ENCODE peak calls at places on chromosome 22, in seven cellular contexts. L, B, U, A, Y, M and D are unnamed samples.

GRCh38 chr22:42425337-42425988 is 6.7 kb downstream of the NFAM1 start:
- DNase-seq in L (no peak), B (no peak), U (no peak), A (no peak), Y (no peak), M (no peak), D (no peak)

GRCh38 chr22:50260801-50261614 is 475 bp downstream of the MAPK12 start:
- DNase-seq in L (no peak), B (no peak), U (no peak), A (peak; percentile 74), Y (no peak), M (peak; percentile 68), D (no peak)

GRCh38 chr22:33874206-33874605 is 46.1 kb downstream of the LARGE1 start:
- DNase-seq in L (no peak), B (no peak), U (no peak), A (no peak), Y (no peak), M (no peak), D (no peak)

GRCh38 chr22:26660961-26661578 is 3.7 kb downstream of the MIAT start:
- DNase-seq in L (no peak), B (no peak), U (no peak), A (no peak), Y (no peak), M (no peak), D (no peak)

GRCh38 chr22:42969348-42969975 is 45.5 kb downstream of the PACSIN2 start:
- DNase-seq in L (no peak), B (no peak), U (no peak), A (no peak), Y (no peak), M (no peak), D (no peak)

GRCh38 chr22:25702046-25702445 is 39.9 kb upstream of the MYO18B start:
- DNase-seq in L (no peak), B (no peak), U (no peak), A (no peak), Y (no peak), M (no peak), D (no peak)

GRCh38 chr22:50676661-50677492 is 4.3 kb downstream of the SHANK3 start:
- DNase-seq in L (no peak), B (peak; percentile 32), U (no peak), A (no peak), Y (no peak), M (no peak), D (no peak)

GRCh38 chr22:50737728-50738648 is at the start of gene ACR:
- DNase-seq in L (no peak), B (peak; percentile 19), U (no peak), A (no peak), Y (no peak), M (peak; percentile 21), D (no peak)

GRCh38 chr22:26461188-26461810 is 22.3 kb downstream of the HPS4 start:
- DNase-seq in L (peak; percentile 42), B (no peak), U (no peak), A (peak; percentile 78), Y (peak; percentile 40), M (peak; percentile 58), D (peak; percentile 30)

GRCh38 chr22:25666308-25666707 is 75.7 kb upstream of the MYO18B start:
- DNase-seq in L (peak; percentile 53), B (no peak), U (no peak), A (peak; percentile 44), Y (peak; percentile 58), M (peak; percentile 60), D (peak; percentile 5)

GRCh38 chr22:38246692-38247091 is 26.1 kb downstream of the TMEM184B start:
- DNase-seq in L (peak; percentile 66), B (no peak), U (no peak), A (no peak), Y (no peak), M (no peak), D (peak; percentile 49)

GRCh38 chr22:35991168-35991567 is 37.5 kb downstream of the RBFOX2 start:
- DNase-seq in L (no peak), B (no peak), U (no peak), A (no peak), Y (no peak), M (no peak), D (no peak)

GRCh38 chr22:50319503-50319951 is 7.3 kb downstream of the DENND6B start:
- DNase-seq in L (no peak), B (no peak), U (no peak), A (no peak), Y (no peak), M (no peak), D (no peak)

GRCh38 chr22:38831166-38831945 is 12.5 kb downstream of the NPTXR start:
- DNase-seq in L (no peak), B (peak; percentile 45), U (no peak), A (no peak), Y (no peak), M (peak; percentile 42), D (no peak)

GRCh38 chr22:32517921-32518320 is 43.3 kb downstream of the FBXO7 start:
- DNase-seq in L (no peak), B (no peak), U (no peak), A (no peak), Y (no peak), M (no peak), D (no peak)

GRCh38 chr22:33487041-33487716 is 429.0 kb upstream of the SYN3 start:
- DNase-seq in L (no peak), B (no peak), U (no peak), A (no peak), Y (no peak), M (no peak), D (no peak)

GRCh38 chr22:43000441-43001175 is 14.3 kb downstream of the PACSIN2 start:
- DNase-seq in L (no peak), B (no peak), U (no peak), A (no peak), Y (no peak), M (peak; percentile 38), D (no peak)

GRCh38 chr22:31488988-31489617 is 539 bp downstream of the EIF4ENIF1 start:
- DNase-seq in L (peak; percentile 36), B (peak; percentile 88), U (no peak), A (peak; percentile 66), Y (peak; percentile 29), M (peak; percentile 60), D (no peak)

GRCh38 chr22:35548762-35549106 is 8.1 kb downstream of the RASD2 start:
- DNase-seq in L (no peak), B (no peak), U (no peak), A (no peak), Y (no peak), M (no peak), D (no peak)

GRCh38 chr22:31055322-31056159 is 25.6 kb upstream of the SMTN start:
- DNase-seq in L (peak; percentile 85), B (peak; percentile 92), U (peak; percentile 89), A (peak; percentile 98), Y (peak; percentile 90), M (peak; percentile 92), D (peak; percentile 55)

GRCh38 chr22:39997939-39998726 is 3.4 kb downstream of the FAM83F start:
- DNase-seq in L (peak; percentile 35), B (no peak), U (peak; percentile 85), A (peak; percentile 68), Y (no peak), M (no peak), D (no peak)

GRCh38 chr22:21961127-21961867 is 8.6 kb upstream of the PPM1F start:
- DNase-seq in L (no peak), B (no peak), U (no peak), A (no peak), Y (no peak), M (no peak), D (no peak)

GRCh38 chr22:40408718-40409612 is 38.6 kb downstream of the SGSM3 start:
- DNase-seq in L (no peak), B (no peak), U (peak; percentile 28), A (no peak), Y (no peak), M (peak; percentile 14), D (no peak)

GRCh38 chr22:35218079-35218478 is 39.2 kb upstream of the HMGXB4 start:
- DNase-seq in L (no peak), B (no peak), U (no peak), A (no peak), Y (no peak), M (no peak), D (no peak)

DNA sequence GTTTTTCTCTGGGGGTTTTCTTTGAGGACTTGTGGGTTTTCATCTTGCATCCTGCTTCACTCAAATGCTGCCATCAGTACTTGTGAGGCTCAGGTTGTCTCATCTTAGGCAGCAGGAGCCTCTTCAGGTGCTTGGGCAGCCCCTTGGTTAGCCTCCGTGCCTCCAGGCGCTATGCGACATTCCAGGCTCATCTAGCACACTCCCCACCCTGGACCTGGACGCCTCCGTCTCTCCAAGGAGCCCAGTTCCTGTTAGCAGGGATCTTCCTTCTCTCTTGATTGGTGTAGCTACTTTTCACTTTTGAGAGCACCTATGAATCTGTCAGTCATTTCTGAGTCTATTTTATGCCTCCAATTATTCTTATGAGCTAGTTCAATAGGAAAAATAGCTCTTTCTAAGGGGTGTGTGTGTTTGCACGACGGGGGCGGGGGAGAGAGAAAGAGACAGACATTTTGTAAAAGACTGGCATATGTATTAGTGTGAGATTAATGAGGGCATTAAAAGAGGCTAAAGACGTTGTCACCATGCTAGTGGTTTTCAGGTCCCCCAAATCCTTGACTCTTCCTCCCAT is 7.8 kb downstream of the TUBA8 start:
- DNase-seq in L (no peak), B (no peak), U (no peak), A (no peak), Y (no peak), M (no peak), D (no peak)
- H3K4me1 ChIP-seq in L (peaks cover 80% of the 10 kb centered on the region), B (no peaks in the 10 kb centered on the region), U (no peaks in the 10 kb centered on the region), A (no peaks in the 10 kb centered on the region), Y (peaks cover 2% of the 10 kb centered on the region), M (no peaks in the 10 kb centered on the region), D (peaks cover 79% of the 10 kb centered on the region)

GRCh38 chr22:17234144-17234623 is 14.9 kb upstream of the ADA2 start:
- DNase-seq in L (no peak), B (no peak), U (no peak), A (no peak), Y (no peak), M (peak; percentile 33), D (no peak)
- TF ChIP-seq CTCF in L (no peak), B (no peak), U (no peak), A (no peak), Y (no peak), M (no peak), D (no peak)

GRCh38 chr22:29716814-29717213 is 3.0 kb upstream of the CABP7 start:
- DNase-seq in L (peak; percentile 43), B (no peak), U (no peak), A (peak; percentile 88), Y (peak; percentile 51), M (peak; percentile 67), D (no peak)
- H3K4me1 ChIP-seq in L (peaks cover 4% of the 10 kb centered on the region), B (no peaks in the 10 kb centered on the region), U (no peaks in the 10 kb centered on the region), A (no peaks in the 10 kb centered on the region), Y (no peaks in the 10 kb centered on the region), M (peaks cover 3% of the 10 kb centered on the region), D (no peaks in the 10 kb centered on the region)

GRCh38 chr22:20063271-20064139 is 16.5 kb upstream of the DGCR8 start:
- DNase-seq in L (no peak), B (peak; percentile 73), U (no peak), A (no peak), Y (no peak), M (no peak), D (peak; percentile 77)
- TF ChIP-seq CTCF in L (no peak), B (no peak), U (no peak), A (no peak), Y (no peak), M (no peak), D (peak; percentile 28)

DNA sequence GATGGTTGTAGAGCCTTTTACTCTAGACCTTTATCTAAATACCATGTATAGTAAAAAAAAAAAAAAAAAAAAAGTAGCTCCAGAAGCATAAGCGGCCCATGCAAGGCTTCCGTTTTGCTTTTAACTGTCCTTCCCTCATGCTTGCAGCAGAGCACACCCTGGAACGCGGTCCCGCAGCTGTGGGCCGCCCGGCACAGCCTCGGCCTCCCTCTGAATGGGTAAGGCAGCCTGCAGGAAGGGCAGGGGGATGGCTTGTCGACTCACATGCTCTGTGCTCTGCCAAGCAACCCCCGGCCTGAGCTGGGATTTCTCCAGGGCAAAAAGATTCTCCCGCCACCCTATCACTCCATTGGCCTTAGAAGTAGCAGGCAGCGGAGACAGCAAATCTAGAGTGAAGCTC is 101.4 kb upstream of the BID start:
- DNase-seq in L (no peak), B (peak; percentile 37), U (no peak), A (no peak), Y (no peak), M (no peak), D (no peak)
- H3K4me1 ChIP-seq in L (peaks cover 35% of the 10 kb centered on the region), B (no peaks in the 10 kb centered on the region), U (no peaks in the 10 kb centered on the region), A (peaks cover under 1% of the 10 kb centered on the region), Y (no peaks in the 10 kb centered on the region), M (no peaks in the 10 kb centered on the region), D (peaks cover 11% of the 10 kb centered on the region)